ENCODE peak calls at places on chromosome 16, in five cellular contexts. J is tibial nerve; I is CD8-positive, alpha-beta T cell; K is foreskin fibroblast; N is GM23338. B is an unnamed sample.

GRCh38 chr16:4330277-4330882 is 14.5 kb downstream of the GLIS2 start:
- DNase-seq in J (peak; percentile 79), I (peak; percentile 76), K (peak; percentile 65), N (peak; percentile 79), B (peak; percentile 72)

GRCh38 chr16:61915569-61915968 is 120.7 kb downstream of the CDH8 start:
- DNase-seq in J (no peak), I (no peak), K (no peak), N (no peak), B (no peak)

GRCh38 chr16:28140788-28141618 is 70.8 kb downstream of the XPO6 start:
- DNase-seq in J (no peak), I (peak; percentile 72), K (no peak), N (peak; percentile 24), B (peak; percentile 86)

GRCh38 chr16:89905511-89906140 is 13.0 kb upstream of the MC1R start:
- DNase-seq in J (no peak), I (no peak), K (no peak), N (no peak), B (no peak)

GRCh38 chr16:78005881-78006280 is 16.5 kb upstream of the CLEC3A start:
- DNase-seq in J (no peak), I (no peak), K (no peak), N (peak; percentile 85), B (peak; percentile 21)

GRCh38 chr16:59192551-59193199 is 458.6 kb upstream of the GOT2 start:
- DNase-seq in J (peak; percentile 35), I (no peak), K (no peak), N (peak; percentile 91), B (peak; percentile 36)

GRCh38 chr16:85863384-85863774 is 35.6 kb upstream of the IRF8 start:
- DNase-seq in J (no peak), I (no peak), K (peak; percentile 12), N (no peak), B (no peak)

GRCh38 chr16:85200471-85201278 is 88.4 kb upstream of the CIBAR2 start:
- DNase-seq in J (no peak), I (no peak), K (no peak), N (no peak), B (peak; percentile 29)

GRCh38 chr16:54605536-54606066 is 319.0 kb upstream of the IRX3 start:
- DNase-seq in J (no peak), I (no peak), K (no peak), N (no peak), B (no peak)

GRCh38 chr16:24526701-24527470 is 12.5 kb upstream of the RBBP6 start:
- DNase-seq in J (no peak), I (no peak), K (no peak), N (no peak), B (no peak)

GRCh38 chr16:27199235-27199586 is 4.1 kb upstream of the KDM8 start:
- DNase-seq in J (no peak), I (no peak), K (no peak), N (no peak), B (peak; percentile 48)

GRCh38 chr16:6852643-6853042 is 480.0 kb upstream of the RBFOX1 start:
- DNase-seq in J (no peak), I (no peak), K (no peak), N (no peak), B (no peak)

GRCh38 chr16:47886631-47887415 is 269.0 kb downstream of the ABCC12 start:
- DNase-seq in J (no peak), I (no peak), K (no peak), N (no peak), B (no peak)

GRCh38 chr16:79767597-79768280 is 167.2 kb upstream of the MAF start:
- DNase-seq in J (peak; percentile 9), I (no peak), K (no peak), N (peak; percentile 24), B (peak; percentile 11)
- H3K4me3 ChIP-seq in J (peak overlapping the region; percentile 29), I (no peak overlapping the region), K (peak overlapping the region; percentile 35), N (no peak overlapping the region), B (peak overlapping the region; percentile 17)

GRCh38 chr16:81195907-81196534 is 42.5 kb upstream of the BCO1 start:
- DNase-seq in J (no peak), I (no peak), K (no peak), N (no peak), B (no peak)

GRCh38 chr16:81201267-81201666 is 37.2 kb upstream of the BCO1 start:
- DNase-seq in J (no peak), I (no peak), K (peak; percentile 38), N (no peak), B (no peak)

GRCh38 chr16:81198635-81199034 is 39.9 kb upstream of the BCO1 start:
- DNase-seq in J (no peak), I (no peak), K (no peak), N (no peak), B (no peak)
- TF ChIP-seq CTCF in J (no peak), I (no peak), K (peak; percentile 26), N (peak; percentile 58), B (no peak)

DNA sequence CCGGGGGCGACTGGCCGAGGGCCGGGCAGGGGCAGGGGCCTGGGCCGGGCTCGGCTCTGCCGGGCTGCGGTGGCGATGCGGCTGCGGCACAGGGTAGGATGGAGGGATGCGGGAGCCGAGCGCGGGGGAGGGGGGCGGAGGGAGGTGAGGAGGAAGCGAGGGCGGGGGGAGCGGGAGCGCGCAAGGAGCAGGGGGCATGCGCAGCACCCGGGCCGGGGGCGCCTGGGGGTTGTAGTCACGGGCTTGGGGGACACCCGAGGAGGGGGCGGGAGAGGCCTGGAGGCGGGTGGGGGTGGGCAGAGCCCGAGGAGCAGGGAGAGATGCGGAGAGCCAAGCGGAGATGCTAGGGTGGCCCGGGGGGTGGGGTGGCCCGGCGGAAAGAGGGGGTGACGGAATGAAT is at the start of gene STX1B:
- DNase-seq in J (no peak), I (peak; percentile 58), K (peak; percentile 26), N (peak; percentile 96), B (no peak)
- H3K4me3 ChIP-seq in J (no peak within 1 kb of the TSS), I (peak within 1 kb of the TSS; percentile 61), K (peak within 1 kb of the TSS; percentile 54), N (peak within 1 kb of the TSS; percentile 64), B (no peak within 1 kb of the TSS)

GRCh38 chr16:12182202-12182601 is 205.7 kb downstream of the SNX29 start:
- DNase-seq in J (no peak), I (no peak), K (no peak), N (no peak), B (no peak)
- TF ChIP-seq CTCF in J (no peak), I (no peak), K (no peak), N (no peak), B (no peak)

GRCh38 chr16:81702506-81702905 is 76.6 kb upstream of the PLCG2 start:
- DNase-seq in J (no peak), I (no peak), K (no peak), N (no peak), B (no peak)

GRCh38 chr16:81705261-81705660 is 73.8 kb upstream of the PLCG2 start:
- DNase-seq in J (no peak), I (no peak), K (no peak), N (no peak), B (no peak)

GRCh38 chr16:81700780-81701165 is 78.3 kb upstream of the PLCG2 start:
- DNase-seq in J (no peak), I (no peak), K (no peak), N (no peak), B (no peak)

GRCh38 chr16:81701296-81701970 is 77.7 kb upstream of the PLCG2 start:
- DNase-seq in J (no peak), I (no peak), K (no peak), N (no peak), B (no peak)

GRCh38 chr16:81703177-81704155 is 75.6 kb upstream of the PLCG2 start:
- DNase-seq in J (no peak), I (no peak), K (peak; percentile 90), N (peak; percentile 28), B (no peak)
- H3K4me3 ChIP-seq in J (no peak overlapping the region), I (no peak overlapping the region), K (peak overlapping the region; percentile 12), N (no peak overlapping the region), B (no peak overlapping the region)

B was measured in GM12865.